ENCODE peak calls at places on chromosomes 7 and 10, in six cellular contexts. G is erythroblast, N is A549, R is ecto neural progenitor cell, F is NCI-H1417 treated with DMSO at 0.1 percent for 48 hours, A is GM04504. Y is an unnamed sample.

GRCh38 chr10:50439806-50440205 is 183.9 kb downstream of the SGMS1 start:
- DNase-seq in G (no peak), F (no peak), N (no peak), R (no peak), A (no peak), Y (no peak)

GRCh38 chr10:103168436-103168835 is 24.6 kb downstream of the NT5C2 start:
- DNase-seq in A (no peak), F (no peak), G (no peak), R (no peak), N (no peak), Y (no peak)

GRCh38 chr10:29878492-29878891 is 180.9 kb downstream of the JCAD start:
- DNase-seq in G (no peak), N (no peak), F (no peak), A (no peak), R (no peak), Y (no peak)

GRCh38 chr7:5223646-5224340 is 33.8 kb downstream of the WIPI2 start:
- DNase-seq in G (no peak), N (no peak), A (no peak), R (no peak), F (no peak), Y (no peak)

GRCh38 chr10:27747096-27747451 is 1.5 kb upstream of the MKX start:
- DNase-seq in R (no peak), A (no peak), G (no peak), F (no peak), N (no peak), Y (no peak)

GRCh38 chr7:74479066-74479781 is 25.5 kb downstream of the GTF2IRD1 start:
- DNase-seq in G (no peak), A (no peak), R (no peak), F (no peak), N (no peak), Y (no peak)

GRCh38 chr7:116075351-116076145 is 45.0 kb upstream of the TFEC start:
- DNase-seq in N (no peak), A (no peak), G (no peak), R (no peak), F (no peak), Y (no peak)

GRCh38 chr10:100993986-100994708 is 5.5 kb upstream of the LZTS2 start:
- DNase-seq in R (no peak), F (no peak), A (no peak), N (peak), G (no peak), Y (peak)

GRCh38 chr10:102691701-102692100 is 22.5 kb downstream of the ARL3 start:
- DNase-seq in G (no peak), A (no peak), F (no peak), N (no peak), R (no peak), Y (no peak)

GRCh38 chr7:157347217-157347904 is 10.6 kb downstream of the DNAJB6 start:
- DNase-seq in F (no peak), R (no peak), N (no peak), A (peak), G (peak), Y (no peak)

GRCh38 chr10:123896217-123896927 is 4.8 kb upstream of the CPXM2 start:
- DNase-seq in G (no peak), R (no peak), A (no peak), N (no peak), F (peak), Y (no peak)

GRCh38 chr10:44992070-44992731 is 8.5 kb upstream of the ZNF22 start:
- DNase-seq in G (no peak), N (no peak), R (peak), F (no peak), A (no peak), Y (no peak)

GRCh38 chr7:30681262-30682130 is 760 bp downstream of the CRHR2 start:
- DNase-seq in R (peak), G (no peak), F (no peak), A (no peak), N (no peak), Y (no peak)

GRCh38 chr10:110511734-110512449 is 14.2 kb downstream of the DUSP5 start:
- DNase-seq in R (no peak), F (no peak), A (no peak), N (no peak), G (no peak), Y (no peak)

GRCh38 chr10:71451754-71452153 is 55.0 kb downstream of the CDH23 start:
- DNase-seq in R (no peak), G (no peak), F (no peak), A (no peak), N (no peak), Y (no peak)

GRCh38 chr10:37495415-37495814 is 362.0 kb downstream of the ZNF248 start:
- DNase-seq in N (no peak), F (no peak), A (no peak), G (no peak), R (no peak), Y (peak)

GRCh38 chr10:29643785-29644501 is 9.2 kb upstream of the SVIL start:
- DNase-seq in A (no peak), F (no peak), R (no peak), N (no peak), G (no peak), Y (no peak)

GRCh38 chr10:43202224-43202656 is 64.0 kb downstream of the CSGALNACT2 start:
- DNase-seq in F (no peak), N (no peak), A (no peak), R (no peak), G (peak), Y (no peak)